ENCODE peak calls at places on chromosomes 11 and 22, in eight cellular contexts. M is NCI-H146; K is colonic mucosa; R is nucleus accumbens; Y is NCI-H774; T is bronchial epithelial cell; A is mesothelial cell of epicardium; I is stimulated activated CD4-positive, alpha-beta T cell treated with anti-CD3 and anti-CD28 coated beads, Interleukin-2, amount 100 ng/mL, for 48 hours. G is an unnamed sample.

GRCh38 chr22:22144858-22145257 is 99.7 kb upstream of the VPREB1 start:
- DNase-seq in I (no peak), T (peak; percentile 17), A (no peak), K (no peak), R (no peak), Y (no peak), M (no peak), G (no peak)

GRCh38 chr11:63012450-63013238 is 3.0 kb downstream of the SLC22A8 start:
- DNase-seq in R (no peak), I (no peak), T (no peak), A (no peak), M (no peak), Y (no peak), K (no peak), G (no peak)

GRCh38 chr22:37741312-37741795 is 44.5 kb downstream of the TRIOBP start:
- DNase-seq in Y (peak; percentile 15), R (no peak), A (peak; percentile 83), T (peak; percentile 91), I (no peak), K (peak; percentile 72), M (no peak), G (peak; percentile 66)

GRCh38 chr22:45883811-45884170 is 93.2 kb downstream of the WNT7B start:
- DNase-seq in M (no peak), I (no peak), T (no peak), R (no peak), Y (no peak), K (no peak), A (no peak), G (no peak)

GRCh38 chr11:133957926-133958325 is 1.2 kb upstream of the IGSF9B start:
- DNase-seq in A (no peak), Y (no peak), I (no peak), M (no peak), K (no peak), T (no peak), R (no peak), G (no peak)

GRCh38 chr11:72764503-72764902 is 12.3 kb upstream of the ARAP1 start:
- DNase-seq in M (peak; percentile 98), Y (peak; percentile 29), K (peak; percentile 82), I (no peak), R (no peak), T (peak; percentile 37), A (no peak), G (no peak)

GRCh38 chr11:107202189-107202588 is 183.9 kb upstream of the GUCY1A2 start:
- DNase-seq in A (no peak), R (no peak), Y (no peak), I (no peak), K (no peak), M (no peak), T (no peak), G (no peak)

GRCh38 chr11:60378359-60378758 is at the start of gene MS4A7:
- DNase-seq in R (no peak), K (no peak), T (no peak), M (no peak), I (no peak), A (no peak), Y (no peak), G (peak; percentile 96)

GRCh38 chr22:49189871-49190270 is 637.8 kb downstream of the BRD1 start:
- DNase-seq in K (no peak), Y (no peak), A (no peak), R (no peak), T (no peak), I (no peak), M (no peak), G (no peak)

GRCh38 chr11:2929511-2929879 is 275 bp upstream of the PHLDA2 start:
- DNase-seq in M (no peak), T (peak; percentile 65), I (peak; percentile 39), Y (no peak), R (no peak), A (no peak), K (peak; percentile 85), G (no peak)

GRCh38 chr11:119758291-119758690 is 29.3 kb upstream of the NECTIN1 start:
- DNase-seq in I (no peak), A (no peak), Y (no peak), R (no peak), K (no peak), M (no peak), T (peak; percentile 37), G (no peak)

GRCh38 chr22:32628626-32629587 is 154.3 kb downstream of the FBXO7 start:
- DNase-seq in Y (no peak), I (no peak), T (no peak), R (no peak), M (no peak), K (no peak), A (no peak), G (no peak)

GRCh38 chr11:130358398-130358797 is 43.7 kb upstream of the ZBTB44 start:
- DNase-seq in Y (no peak), R (no peak), M (no peak), T (no peak), A (no peak), K (no peak), I (no peak), G (no peak)

GRCh38 chr22:44981857-44982256 is 27.9 kb downstream of the PHF21B start:
- DNase-seq in M (no peak), K (no peak), Y (no peak), I (no peak), A (no peak), T (no peak), R (no peak), G (no peak)

GRCh38 chr11:68525930-68526329 is 65.4 kb downstream of the PPP6R3 start:
- DNase-seq in Y (no peak), T (peak; percentile 68), A (no peak), R (no peak), I (no peak), M (no peak), K (no peak), G (no peak)

GRCh38 chr22:36156515-36157419 is 3.8 kb downstream of the APOL3 start:
- DNase-seq in R (peak; percentile 38), T (peak; percentile 52), I (peak; percentile 73), Y (no peak), M (no peak), A (peak; percentile 45), K (peak; percentile 68), G (peak; percentile 18)

GRCh38 chr22:39343259-39344045 is 6.3 kb upstream of the SYNGR1 start:
- DNase-seq in M (peak; percentile 41), K (peak; percentile 61), T (peak; percentile 48), R (peak; percentile 39), A (peak; percentile 70), I (peak; percentile 34), Y (peak; percentile 2), G (peak; percentile 79)

GRCh38 chr11:106156290-106156937 is 79.0 kb downstream of the AASDHPPT start:
- DNase-seq in I (no peak), Y (no peak), A (no peak), K (peak; percentile 19), M (peak; percentile 5), T (peak; percentile 76), R (no peak), G (peak; percentile 47)

GRCh38 chr11:86574493-86575207 is 97.8 kb downstream of the ME3 start:
- DNase-seq in K (no peak), T (no peak), I (no peak), Y (no peak), M (no peak), A (no peak), R (no peak), G (no peak)

GRCh38 chr11:64170419-64170818 is 4.5 kb upstream of the MACROD1 start:
- DNase-seq in M (no peak), Y (no peak), K (no peak), A (no peak), R (no peak), I (no peak), T (no peak), G (no peak)

GRCh38 chr11:45736424-45736823 is 68.5 kb upstream of the SLC35C1 start:
- DNase-seq in Y (peak; percentile 35), A (no peak), R (no peak), I (no peak), T (peak; percentile 100), M (no peak), K (no peak), G (no peak)

GRCh38 chr11:99739464-99740089 is 718.8 kb downstream of the CNTN5 start:
- DNase-seq in I (no peak), M (peak; percentile 62), R (no peak), Y (no peak), A (no peak), K (no peak), T (peak; percentile 42), G (no peak)

GRCh38 chr11:107665016-107665415 is 46.8 kb downstream of the SLN start:
- DNase-seq in K (no peak), Y (no peak), R (no peak), I (no peak), T (no peak), A (no peak), M (no peak), G (no peak)

GRCh38 chr22:44693145-44693544 is 8.9 kb upstream of the PRR5 start:
- DNase-seq in R (no peak), M (no peak), A (no peak), T (no peak), K (no peak), Y (no peak), I (no peak), G (no peak)

GRCh38 chr22:49532831-49533802 is 294.6 kb downstream of the BRD1 start:
- DNase-seq in M (peak; percentile 54), A (no peak), Y (no peak), R (no peak), K (no peak), I (no peak), T (no peak), G (no peak)

GRCh38 chr11:33387586-33387985 is 130.4 kb downstream of the HIPK3 start:
- DNase-seq in R (no peak), Y (no peak), T (no peak), K (no peak), M (no peak), I (no peak), A (no peak), G (no peak)

GRCh38 chr11:46351148-46351547 is 3.9 kb downstream of the DGKZ start:
- DNase-seq in Y (no peak), M (no peak), I (no peak), A (no peak), K (no peak), R (no peak), T (no peak), G (no peak)

GRCh38 chr22:47551438-47551788 is 789.0 kb downstream of the TBC1D22A start:
- DNase-seq in T (no peak), A (no peak), K (no peak), Y (no peak), R (no peak), I (no peak), M (no peak), G (no peak)

GRCh38 chr11:32358729-32359128 is 76.6 kb downstream of the WT1 start:
- DNase-seq in M (no peak), Y (no peak), A (no peak), R (no peak), I (no peak), K (no peak), T (no peak), G (no peak)

GRCh38 chr11:126968915-126969314 is 31.7 kb downstream of the KIRREL3 start:
- DNase-seq in A (no peak), Y (no peak), M (peak; percentile 8), I (no peak), T (peak; percentile 6), K (no peak), R (no peak), G (no peak)

GRCh38 chr11:113722221-113722620 is 16.1 kb upstream of the TMPRSS5 start:
- DNase-seq in Y (no peak), A (no peak), I (no peak), M (no peak), K (no peak), R (no peak), T (no peak), G (no peak)

GRCh38 chr22:17087176-17088131 is 2.7 kb downstream of the IL17RA start:
- DNase-seq in Y (no peak), K (no peak), I (no peak), A (no peak), T (no peak), M (no peak), R (no peak), G (peak; percentile 90)

GRCh38 chr11:47445840-47446239 is 3.1 kb downstream of the RAPSN start:
- DNase-seq in M (no peak), T (no peak), K (no peak), A (no peak), R (no peak), Y (no peak), I (no peak), G (no peak)

GRCh38 chr11:13140028-13140870 is 131.1 kb downstream of the RASSF10 start:
- DNase-seq in R (no peak), K (peak; percentile 87), Y (no peak), M (no peak), A (no peak), T (peak; percentile 76), I (no peak), G (no peak)